ENCODE peak calls at places on chromosomes 7 and 10, in ten cellular contexts. One of them, this sample, is unnamed. For H3K4me1, the result is how much of the 10 kb centered on the place peaks cover.

GRCh38 chr10:121437596-121437995 is 160.6 kb downstream of the FGFR2 start:
- DNase-seq in right cardiac atrium: peak
- DNase-seq in stomach: peak
- DNase-seq in fibroblast of lung: no peak
- DNase-seq in spleen: no peak
- DNase-seq in CD4-positive, alpha-beta memory T cell: no peak
- DNase-seq in adrenal gland: peak
- DNase-seq in endodermal cell: peak
- DNase-seq in GM23248: no peak
- DNase-seq in astrocyte: no peak
- DNase-seq in this sample: no peak

GRCh38 chr10:125193306-125193877 is 33.0 kb upstream of the CTBP2 start:
- DNase-seq in endodermal cell: no peak
- DNase-seq in right cardiac atrium: no peak
- DNase-seq in fibroblast of lung: no peak
- DNase-seq in adrenal gland: no peak
- DNase-seq in CD4-positive, alpha-beta memory T cell: no peak
- DNase-seq in GM23248: no peak
- DNase-seq in spleen: peak
- DNase-seq in stomach: no peak
- DNase-seq in astrocyte: no peak
- DNase-seq in this sample: no peak

GRCh38 chr7:20793258-20793657 is 6.6 kb upstream of the SP8 start:
- DNase-seq in fibroblast of lung: no peak
- DNase-seq in stomach: no peak
- DNase-seq in adrenal gland: no peak
- DNase-seq in right cardiac atrium: no peak
- DNase-seq in CD4-positive, alpha-beta memory T cell: no peak
- DNase-seq in endodermal cell: peak
- DNase-seq in spleen: no peak
- DNase-seq in astrocyte: no peak
- DNase-seq in GM23248: no peak
- DNase-seq in this sample: no peak

GRCh38 chr7:55065079-55065478 is 46.3 kb downstream of the EGFR start:
- DNase-seq in GM23248: peak
- DNase-seq in endodermal cell: no peak
- DNase-seq in spleen: no peak
- DNase-seq in CD4-positive, alpha-beta memory T cell: no peak
- DNase-seq in stomach: no peak
- DNase-seq in astrocyte: peak
- DNase-seq in fibroblast of lung: peak
- DNase-seq in right cardiac atrium: peak
- DNase-seq in adrenal gland: peak
- DNase-seq in this sample: peak

GRCh38 chr7:35702541-35702940 is 7.6 kb upstream of the HERPUD2 start:
- DNase-seq in right cardiac atrium: no peak
- DNase-seq in GM23248: no peak
- DNase-seq in CD4-positive, alpha-beta memory T cell: no peak
- DNase-seq in adrenal gland: no peak
- DNase-seq in fibroblast of lung: no peak
- DNase-seq in astrocyte: no peak
- DNase-seq in stomach: no peak
- DNase-seq in spleen: no peak
- DNase-seq in endodermal cell: no peak
- DNase-seq in this sample: no peak

GRCh38 chr10:102411341-102412255 is 7.0 kb downstream of the PSD start:
- DNase-seq in GM23248: no peak
- DNase-seq in adrenal gland: no peak
- DNase-seq in endodermal cell: no peak
- DNase-seq in spleen: no peak
- DNase-seq in fibroblast of lung: no peak
- DNase-seq in right cardiac atrium: no peak
- DNase-seq in astrocyte: no peak
- DNase-seq in CD4-positive, alpha-beta memory T cell: no peak
- DNase-seq in stomach: no peak
- DNase-seq in this sample: peak

GRCh38 chr7:117950601-117951278 is 77.5 kb upstream of the CTTNBP2 start:
- DNase-seq in GM23248: no peak
- DNase-seq in CD4-positive, alpha-beta memory T cell: no peak
- DNase-seq in right cardiac atrium: no peak
- DNase-seq in endodermal cell: no peak
- DNase-seq in astrocyte: no peak
- DNase-seq in stomach: no peak
- DNase-seq in spleen: no peak
- DNase-seq in fibroblast of lung: no peak
- DNase-seq in adrenal gland: no peak
- DNase-seq in this sample: no peak

GRCh38 chr7:148264933-148265557 is 325.5 kb upstream of the C7orf33 start:
- DNase-seq in right cardiac atrium: no peak
- DNase-seq in stomach: no peak
- DNase-seq in GM23248: peak
- DNase-seq in spleen: no peak
- DNase-seq in fibroblast of lung: peak
- DNase-seq in CD4-positive, alpha-beta memory T cell: peak
- DNase-seq in adrenal gland: no peak
- DNase-seq in astrocyte: peak
- DNase-seq in endodermal cell: peak
- DNase-seq in this sample: no peak

GRCh38 chr10:79245539-79246208 is 101.6 kb upstream of the PPIF start:
- DNase-seq in stomach: no peak
- DNase-seq in right cardiac atrium: no peak
- DNase-seq in astrocyte: no peak
- DNase-seq in adrenal gland: no peak
- DNase-seq in GM23248: peak
- DNase-seq in CD4-positive, alpha-beta memory T cell: no peak
- DNase-seq in endodermal cell: no peak
- DNase-seq in spleen: no peak
- DNase-seq in fibroblast of lung: no peak
- DNase-seq in this sample: no peak

GRCh38 chr10:100319736-100320135 is 10.3 kb downstream of the PKD2L1 start:
- DNase-seq in GM23248: no peak
- DNase-seq in CD4-positive, alpha-beta memory T cell: no peak
- DNase-seq in right cardiac atrium: no peak
- DNase-seq in astrocyte: no peak
- DNase-seq in adrenal gland: no peak
- DNase-seq in spleen: no peak
- DNase-seq in endodermal cell: no peak
- DNase-seq in stomach: no peak
- DNase-seq in fibroblast of lung: no peak
- DNase-seq in this sample: no peak

GRCh38 chr7:3482147-3482921 is 181.3 kb downstream of the SDK1 start:
- DNase-seq in right cardiac atrium: no peak
- DNase-seq in fibroblast of lung: peak
- DNase-seq in CD4-positive, alpha-beta memory T cell: no peak
- DNase-seq in spleen: no peak
- DNase-seq in endodermal cell: peak
- DNase-seq in astrocyte: peak
- DNase-seq in GM23248: peak
- DNase-seq in adrenal gland: peak
- DNase-seq in stomach: no peak
- DNase-seq in this sample: no peak

GRCh38 chr7:76262683-76263402 is 39.6 kb upstream of the HSPB1 start:
- DNase-seq in fibroblast of lung: peak
- DNase-seq in stomach: peak
- DNase-seq in adrenal gland: peak
- DNase-seq in endodermal cell: peak
- DNase-seq in GM23248: peak
- DNase-seq in CD4-positive, alpha-beta memory T cell: no peak
- DNase-seq in astrocyte: peak
- DNase-seq in right cardiac atrium: peak
- DNase-seq in spleen: no peak
- DNase-seq in this sample: no peak

GRCh38 chr10:122362621-122363020 is 11.9 kb upstream of the PLEKHA1 start:
- DNase-seq in fibroblast of lung: no peak
- DNase-seq in astrocyte: peak
- DNase-seq in spleen: no peak
- DNase-seq in CD4-positive, alpha-beta memory T cell: no peak
- DNase-seq in adrenal gland: no peak
- DNase-seq in stomach: no peak
- DNase-seq in right cardiac atrium: no peak
- DNase-seq in endodermal cell: no peak
- DNase-seq in GM23248: peak
- DNase-seq in this sample: no peak

GRCh38 chr10:90319188-90319914 is 538.5 kb downstream of the HTR7 start:
- DNase-seq in astrocyte: peak
- DNase-seq in spleen: no peak
- DNase-seq in CD4-positive, alpha-beta memory T cell: no peak
- DNase-seq in stomach: no peak
- DNase-seq in endodermal cell: peak
- DNase-seq in adrenal gland: peak
- DNase-seq in fibroblast of lung: peak
- DNase-seq in GM23248: peak
- DNase-seq in right cardiac atrium: no peak
- DNase-seq in this sample: no peak

GRCh38 chr10:122010405-122011050 is 21.6 kb downstream of the TACC2 start:
- DNase-seq in adrenal gland: no peak
- DNase-seq in CD4-positive, alpha-beta memory T cell: no peak
- DNase-seq in right cardiac atrium: no peak
- DNase-seq in stomach: no peak
- DNase-seq in GM23248: no peak
- DNase-seq in astrocyte: peak
- DNase-seq in endodermal cell: no peak
- DNase-seq in spleen: no peak
- DNase-seq in fibroblast of lung: peak
- DNase-seq in this sample: no peak

DNA sequence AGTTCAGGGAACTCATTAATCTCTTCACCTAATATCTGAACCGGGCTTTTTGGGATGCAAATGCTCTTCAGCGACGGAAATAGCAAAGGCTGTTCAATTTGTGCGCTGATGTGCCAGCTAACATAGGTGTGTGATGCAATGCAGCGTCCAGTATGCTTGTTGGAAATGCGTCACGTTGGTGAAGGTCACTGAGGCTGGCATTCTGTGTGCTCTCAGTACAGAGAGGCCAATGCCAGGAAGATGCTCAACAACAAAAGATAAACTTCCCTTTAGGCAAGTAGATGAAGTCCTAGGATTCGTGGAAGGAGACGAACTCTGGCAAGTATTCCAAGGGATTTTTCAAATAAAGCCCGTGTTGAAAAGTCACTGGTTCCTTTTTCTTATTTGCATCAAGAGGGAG is 649.5 kb upstream of the MKI67 start:
- DNase-seq in fibroblast of lung: no peak
- DNase-seq in GM23248: no peak
- DNase-seq in stomach: no peak
- DNase-seq in adrenal gland: no peak
- DNase-seq in right cardiac atrium: no peak
- DNase-seq in astrocyte: no peak
- DNase-seq in endodermal cell: no peak
- DNase-seq in CD4-positive, alpha-beta memory T cell: no peak
- DNase-seq in spleen: no peak
- DNase-seq in this sample: no peak
- H3K27ac ChIP-seq in fibroblast of lung: no peak
- H3K27ac ChIP-seq in GM23248: no peak
- H3K27ac ChIP-seq in stomach: no peak
- H3K27ac ChIP-seq in adrenal gland: no peak
- H3K27ac ChIP-seq in right cardiac atrium: no peak
- H3K27ac ChIP-seq in astrocyte: no peak
- H3K27ac ChIP-seq in endodermal cell: no peak
- H3K27ac ChIP-seq in CD4-positive, alpha-beta memory T cell: no peak
- H3K27ac ChIP-seq in spleen: no peak
- H3K27ac ChIP-seq in this sample: no peak

GRCh38 chr10:110010076-110011069 is 2.6 kb downstream of the ADD3 start:
- DNase-seq in endodermal cell: no peak
- DNase-seq in spleen: no peak
- DNase-seq in stomach: no peak
- DNase-seq in right cardiac atrium: no peak
- DNase-seq in GM23248: no peak
- DNase-seq in CD4-positive, alpha-beta memory T cell: peak
- DNase-seq in fibroblast of lung: no peak
- DNase-seq in adrenal gland: no peak
- DNase-seq in astrocyte: no peak
- DNase-seq in this sample: no peak
- H3K4me1 ChIP-seq in endodermal cell: under half
- H3K4me1 ChIP-seq in spleen: under half
- H3K4me1 ChIP-seq in stomach: half or more
- H3K4me1 ChIP-seq in right cardiac atrium: under half
- H3K4me1 ChIP-seq in GM23248: under half
- H3K4me1 ChIP-seq in CD4-positive, alpha-beta memory T cell: half or more
- H3K4me1 ChIP-seq in fibroblast of lung: under half
- H3K4me1 ChIP-seq in adrenal gland: under half
- H3K4me1 ChIP-seq in astrocyte: under half
- H3K4me1 ChIP-seq in this sample: under half

GRCh38 chr7:28300488-28300887 is 111.8 kb upstream of the CREB5 start:
- DNase-seq in CD4-positive, alpha-beta memory T cell: no peak
- DNase-seq in GM23248: no peak
- DNase-seq in stomach: no peak
- DNase-seq in astrocyte: no peak
- DNase-seq in endodermal cell: no peak
- DNase-seq in fibroblast of lung: no peak
- DNase-seq in spleen: no peak
- DNase-seq in right cardiac atrium: no peak
- DNase-seq in adrenal gland: no peak
- DNase-seq in this sample: no peak
- H3K27ac ChIP-seq in CD4-positive, alpha-beta memory T cell: no peak
- H3K27ac ChIP-seq in GM23248: peak
- H3K27ac ChIP-seq in stomach: no peak
- H3K27ac ChIP-seq in astrocyte: no peak
- H3K27ac ChIP-seq in endodermal cell: no peak
- H3K27ac ChIP-seq in fibroblast of lung: no peak
- H3K27ac ChIP-seq in spleen: no peak
- H3K27ac ChIP-seq in right cardiac atrium: no peak
- H3K27ac ChIP-seq in adrenal gland: no peak
- H3K27ac ChIP-seq in this sample: no peak

DNA sequence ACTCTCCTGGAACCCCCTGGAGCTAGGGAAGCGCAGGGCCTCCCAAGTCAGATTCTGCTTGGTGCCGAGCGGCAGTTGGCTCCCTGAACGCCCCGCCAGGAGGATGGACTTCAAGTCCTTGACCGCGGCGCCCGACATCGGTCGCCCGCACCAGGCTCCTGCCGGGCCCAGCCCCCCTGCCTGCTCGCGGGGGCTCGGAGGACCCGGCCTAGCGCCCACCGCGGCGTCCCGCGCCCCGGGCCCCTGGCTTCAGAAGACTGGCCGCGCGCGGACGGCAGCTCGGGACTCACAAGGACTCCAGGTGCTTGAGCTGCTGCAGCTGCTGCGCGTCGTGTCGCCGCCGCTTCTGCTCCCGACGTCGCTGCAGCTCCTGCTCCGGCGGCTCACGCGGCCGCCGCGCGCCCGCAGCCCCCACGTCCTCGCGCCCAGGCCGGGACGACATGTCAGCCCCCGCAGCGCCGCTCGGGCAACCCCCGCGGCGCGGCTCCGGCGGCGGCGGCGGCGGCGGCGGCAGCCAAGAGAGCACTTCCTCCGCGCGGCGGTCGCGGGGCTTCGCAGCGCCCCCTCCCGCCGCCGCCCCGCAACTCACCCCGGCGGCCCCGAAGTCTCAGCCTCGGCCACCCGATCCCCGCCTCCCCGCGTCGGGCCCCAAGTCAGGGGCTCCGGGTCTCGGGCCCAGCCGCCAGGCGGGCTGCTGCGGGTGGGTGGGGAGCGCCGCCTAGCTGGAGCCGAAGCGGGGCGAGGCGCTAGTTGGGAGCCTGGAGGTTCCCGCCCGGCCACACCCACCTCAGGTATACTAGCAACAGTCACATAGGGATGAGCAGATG is at the start of gene RP9:
- DNase-seq in GM23248: peak
- DNase-seq in stomach: peak
- DNase-seq in fibroblast of lung: peak
- DNase-seq in astrocyte: peak
- DNase-seq in CD4-positive, alpha-beta memory T cell: peak
- DNase-seq in right cardiac atrium: peak
- DNase-seq in endodermal cell: peak
- DNase-seq in spleen: peak
- DNase-seq in adrenal gland: peak
- DNase-seq in this sample: peak
- H3K4me1 ChIP-seq in GM23248: under half
- H3K4me1 ChIP-seq in stomach: under half
- H3K4me1 ChIP-seq in fibroblast of lung: under half
- H3K4me1 ChIP-seq in astrocyte: under half
- H3K4me1 ChIP-seq in CD4-positive, alpha-beta memory T cell: under half
- H3K4me1 ChIP-seq in right cardiac atrium: under half
- H3K4me1 ChIP-seq in endodermal cell: under half
- H3K4me1 ChIP-seq in spleen: under half
- H3K4me1 ChIP-seq in adrenal gland: under half
- H3K4me1 ChIP-seq in this sample: under half

This sample was measured in kidney.